ENCODE peak calls at places on chromosomes 2 and 18, in ten cellular contexts. O is SK-N-SH, U is PC-9, Y is GM23338, G is HCT116, C is PC-3, B is Karpas-422, X is OCI-LY7, J is MM.1S, H is hepatocyte. Q is an unnamed sample.
A peak's percentile ranks its signal among the peaks of the same experiment; 100 is the strongest.

GRCh38 chr18:34495434-34495833 is 214.7 kb upstream of the DTNA start:
- DNase-seq in O (no peak), U (no peak), X (no peak), C (no peak), G (no peak), Y (no peak), J (no peak), B (no peak), H (no peak), Q (peak; percentile 28)

GRCh38 chr18:36493349-36494281 is 196.1 kb downstream of the FHOD3 start:
- DNase-seq in X (no peak), J (no peak), U (no peak), G (no peak), C (no peak), B (peak; percentile 76), Y (peak; percentile 64), O (no peak), H (peak; percentile 75), Q (peak; percentile 72)

GRCh38 chr2:63591566-63592175 is 2.9 kb downstream of the MDH1 start:
- DNase-seq in B (peak; percentile 76), X (no peak), J (no peak), H (no peak), C (no peak), Y (no peak), G (no peak), O (no peak), U (no peak), Q (no peak)

GRCh38 chr2:208556954-208557601 is 150.5 kb downstream of the PTH2R start:
- DNase-seq in X (no peak), H (no peak), U (no peak), B (no peak), Y (no peak), J (no peak), C (no peak), G (no peak), O (peak; percentile 64), Q (no peak)

GRCh38 chr2:69934614-69934908 is 19.7 kb downstream of the MXD1 start:
- DNase-seq in G (no peak), C (no peak), X (no peak), B (no peak), O (no peak), U (no peak), Y (no peak), J (no peak), H (no peak), Q (no peak)

GRCh38 chr2:28291811-28292455 is 100.7 kb upstream of the FOSL2 start:
- DNase-seq in O (no peak), B (no peak), U (no peak), G (no peak), J (no peak), Y (no peak), C (peak; percentile 11), X (no peak), H (no peak), Q (no peak)

GRCh38 chr2:85354286-85355072 is at the start of the genes ELMOD3 and RETSAT:
- DNase-seq in U (peak; percentile 96), C (peak; percentile 99), B (peak; percentile 100), O (peak; percentile 92), Y (peak; percentile 100), J (peak; percentile 99), X (peak; percentile 99), H (peak; percentile 99), G (peak; percentile 99), Q (peak; percentile 100)

GRCh38 chr2:69777778-69778089 is 35.8 kb downstream of the ANXA4 start:
- DNase-seq in B (no peak), G (no peak), X (no peak), U (no peak), J (no peak), C (no peak), H (no peak), Y (peak; percentile 59), O (no peak), Q (no peak)

GRCh38 chr18:56298935-56299334 is 339.5 kb downstream of the TXNL1 start:
- DNase-seq in Y (peak; percentile 36), B (no peak), U (peak; percentile 0), X (no peak), G (no peak), J (no peak), C (peak; percentile 96), H (peak; percentile 16), O (no peak), Q (peak; percentile 78)

GRCh38 chr2:112727276-112728028 is 6.6 kb downstream of the NT5DC4 start:
- DNase-seq in Y (no peak), O (no peak), B (no peak), J (no peak), G (no peak), X (no peak), C (no peak), H (no peak), U (no peak), Q (no peak)

GRCh38 chr2:208546107-208546506 is 139.5 kb downstream of the PTH2R start:
- DNase-seq in G (no peak), X (no peak), U (no peak), H (no peak), B (no peak), Y (no peak), J (no peak), C (no peak), O (no peak), Q (no peak)

GRCh38 chr2:45651415-45652089 is at the start of gene PRKCE:
- DNase-seq in Y (peak; percentile 58), X (peak; percentile 39), C (peak; percentile 47), H (peak; percentile 54), J (peak; percentile 45), O (peak; percentile 91), B (peak; percentile 79), U (peak; percentile 38), G (no peak), Q (peak; percentile 56)

GRCh38 chr2:170276926-170277571 is 99.1 kb downstream of the MYO3B start:
- DNase-seq in J (no peak), U (no peak), O (no peak), H (no peak), X (no peak), G (no peak), B (no peak), Y (peak; percentile 28), C (no peak), Q (no peak)

GRCh38 chr2:45741451-45741850 is 90.0 kb downstream of the PRKCE start:
- DNase-seq in U (no peak), X (no peak), C (no peak), G (no peak), J (no peak), H (no peak), B (no peak), O (no peak), Y (no peak), Q (peak; percentile 35)

GRCh38 chr2:233061007-233061590 is 957 bp downstream of the INPP5D start:
- DNase-seq in Y (no peak), O (no peak), U (no peak), G (no peak), B (peak; percentile 89), J (peak; percentile 25), C (no peak), X (peak; percentile 86), H (no peak), Q (no peak)

GRCh38 chr2:233062946-233063268 is 2.8 kb downstream of the INPP5D start:
- DNase-seq in X (no peak), H (no peak), B (no peak), C (no peak), U (no peak), O (no peak), G (no peak), J (no peak), Y (no peak), Q (no peak)

GRCh38 chr2:233063269-233063975 is 3.3 kb downstream of the INPP5D start:
- DNase-seq in C (no peak), H (no peak), X (peak; percentile 93), B (peak; percentile 92), J (peak; percentile 77), U (no peak), G (no peak), O (no peak), Y (peak; percentile 78), Q (no peak)

GRCh38 chr2:233061591-233062446 is 1.7 kb downstream of the INPP5D start:
- DNase-seq in Y (peak; percentile 38), H (peak; percentile 49), U (peak; percentile 31), J (peak; percentile 51), O (peak; percentile 48), X (peak; percentile 73), B (peak; percentile 84), C (peak; percentile 8), G (no peak), Q (no peak)

DNA sequence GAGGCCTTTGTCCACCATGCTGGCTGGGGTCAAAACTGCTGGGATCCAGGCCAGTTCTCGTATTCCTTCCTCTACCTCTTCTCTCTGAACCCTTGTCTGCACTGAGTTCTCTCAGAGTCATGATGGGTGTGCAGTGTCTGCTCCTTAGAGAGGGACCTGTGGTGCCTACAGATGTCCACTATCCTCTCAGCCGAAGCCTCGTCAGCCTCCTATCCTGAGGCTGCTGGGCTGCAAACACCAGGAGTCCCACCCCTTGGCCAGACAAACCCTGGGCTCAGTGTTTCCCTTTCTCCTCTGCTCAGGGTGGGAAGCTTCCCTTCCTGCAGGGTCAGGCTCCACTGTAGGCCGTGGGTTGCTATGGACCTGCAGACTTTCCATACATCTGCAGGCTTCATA is 2.3 kb downstream of the INPP5D start:
- DNase-seq in G (no peak), O (no peak), C (no peak), H (no peak), X (no peak), Y (no peak), B (no peak), J (no peak), U (no peak), Q (no peak)
- H3K4me3 ChIP-seq in G (no peak overlapping the region), O (no peak overlapping the region), C (no peak overlapping the region), H (no peak overlapping the region), X (peak overlapping the region; percentile 81), Y (no peak overlapping the region), B (peak overlapping the region; percentile 83), J (peak overlapping the region; percentile 84), U (no peak overlapping the region), Q (no peak overlapping the region)

DNA sequence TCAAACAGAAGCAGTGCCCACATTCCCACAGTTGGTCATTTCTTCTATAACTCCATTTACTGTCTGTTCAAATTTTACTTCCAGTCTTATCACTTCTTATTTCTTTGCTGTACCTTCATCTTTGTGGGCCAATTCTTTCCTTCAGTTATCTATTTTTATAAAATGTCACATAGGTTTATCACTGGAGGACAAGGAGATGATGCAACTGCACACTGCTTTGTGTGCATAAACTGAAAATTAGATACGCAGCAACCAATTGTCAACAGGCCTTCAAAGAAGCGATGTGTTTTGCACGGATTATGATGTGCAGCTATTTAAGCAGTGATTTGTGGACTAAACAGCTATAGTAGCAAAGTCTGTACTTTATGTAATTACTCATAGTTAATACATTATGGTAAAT is 726.8 kb upstream of the GCFC2 start:
- DNase-seq in B (no peak), C (no peak), X (no peak), G (no peak), O (no peak), Y (no peak), H (no peak), J (no peak), U (no peak), Q (no peak)
- H3K9me2 ChIP-seq in B (no peaks in the 10 kb centered on the region), C (no peaks in the 10 kb centered on the region), X (no peaks in the 10 kb centered on the region), G (no peaks in the 10 kb centered on the region), O (no peaks in the 10 kb centered on the region), Y (no peaks in the 10 kb centered on the region), H (no peaks in the 10 kb centered on the region), J (no peaks in the 10 kb centered on the region), U (peaks cover 4% of the 10 kb centered on the region), Q (no peaks in the 10 kb centered on the region)

GRCh38 chr2:175131252-175131651 is 36.8 kb downstream of the ATF2 start:
- DNase-seq in B (no peak), U (no peak), Y (no peak), H (no peak), O (no peak), C (no peak), G (no peak), X (no peak), J (no peak), Q (no peak)
- H3K36me3 ChIP-seq in B (peaks cover 56% of the 10 kb centered on the region), U (peaks cover 37% of the 10 kb centered on the region), Y (peaks cover 9% of the 10 kb centered on the region), H (no peaks in the 10 kb centered on the region), O (peaks cover 78% of the 10 kb centered on the region), C (peaks cover 19% of the 10 kb centered on the region), G (no peaks in the 10 kb centered on the region), X (peaks cover 88% of the 10 kb centered on the region), J (no peaks in the 10 kb centered on the region), Q (peaks cover 24% of the 10 kb centered on the region)

GRCh38 chr2:134401789-134402188 is 147.9 kb downstream of the MGAT5 start:
- DNase-seq in Y (no peak), C (no peak), X (no peak), G (no peak), J (no peak), H (no peak), B (no peak), O (no peak), U (no peak), Q (peak; percentile 68)
- H3K4me3 ChIP-seq in Y (no peak overlapping the region), C (no peak overlapping the region), X (no peak overlapping the region), G (no peak overlapping the region), J (no peak overlapping the region), H (no peak overlapping the region), B (no peak overlapping the region), O (no peak overlapping the region), U (no peak overlapping the region), Q (no peak overlapping the region)

Q was measured in GM23248.